ENCODE peak calls at places on chromosomes 12 and 14, in five cellular contexts. P is neuronal stem cell, D is H1, J is H9, U is mesenchymal stem cell. E is an unnamed sample.

GRCh38 chr14:93953263-93953662 is 23.1 kb downstream of the ASB2 start:
- DNase-seq in P (no peak), D (peak), J (peak), U (no peak), E (no peak)

GRCh38 chr12:581746-582145 is 81.5 kb downstream of the NINJ2 start:
- DNase-seq in P (no peak), D (no peak), J (no peak), U (no peak), E (no peak)

GRCh38 chr12:79233341-79233761 is 368.8 kb downstream of the SYT1 start:
- DNase-seq in P (no peak), D (no peak), J (no peak), U (no peak), E (no peak)

GRCh38 chr12:84166812-84167211 is 745.8 kb downstream of the SLC6A15 start:
- DNase-seq in P (no peak), D (no peak), J (no peak), U (no peak), E (no peak)

GRCh38 chr12:78560633-78561032 is 303.9 kb upstream of the SYT1 start:
- DNase-seq in P (no peak), D (no peak), J (no peak), U (no peak), E (no peak)

GRCh38 chr12:57899010-57899662 is 42.2 kb upstream of the ATP23 start:
- DNase-seq in P (no peak), D (no peak), J (no peak), U (peak), E (no peak)

GRCh38 chr12:131732996-131733615 is 22.2 kb downstream of the SFSWAP start:
- DNase-seq in P (no peak), D (no peak), J (no peak), U (no peak), E (no peak)

GRCh38 chr14:58560208-58560607 is 77.6 kb upstream of the DACT1 start:
- DNase-seq in P (no peak), D (no peak), J (no peak), U (peak), E (no peak)

GRCh38 chr14:103512701-103513611 is 9.7 kb downstream of the CKB start:
- DNase-seq in P (no peak), D (no peak), J (no peak), U (no peak), E (no peak)

GRCh38 chr12:124508323-124509096 is 58.9 kb downstream of the NCOR2 start:
- DNase-seq in P (no peak), D (no peak), J (no peak), U (peak), E (no peak)

GRCh38 chr14:104284107-104284592 is 145.8 kb downstream of the KIF26A start:
- DNase-seq in P (no peak), D (no peak), J (peak), U (no peak), E (no peak)

GRCh38 chr14:96739511-96739910 is 57.7 kb upstream of the VRK1 start:
- DNase-seq in P (no peak), D (no peak), J (no peak), U (no peak), E (no peak)

GRCh38 chr12:34406228-34406995 is 384.1 kb downstream of the ALG10 start:
- DNase-seq in P (no peak), D (no peak), J (peak), U (no peak), E (no peak)

DNA sequence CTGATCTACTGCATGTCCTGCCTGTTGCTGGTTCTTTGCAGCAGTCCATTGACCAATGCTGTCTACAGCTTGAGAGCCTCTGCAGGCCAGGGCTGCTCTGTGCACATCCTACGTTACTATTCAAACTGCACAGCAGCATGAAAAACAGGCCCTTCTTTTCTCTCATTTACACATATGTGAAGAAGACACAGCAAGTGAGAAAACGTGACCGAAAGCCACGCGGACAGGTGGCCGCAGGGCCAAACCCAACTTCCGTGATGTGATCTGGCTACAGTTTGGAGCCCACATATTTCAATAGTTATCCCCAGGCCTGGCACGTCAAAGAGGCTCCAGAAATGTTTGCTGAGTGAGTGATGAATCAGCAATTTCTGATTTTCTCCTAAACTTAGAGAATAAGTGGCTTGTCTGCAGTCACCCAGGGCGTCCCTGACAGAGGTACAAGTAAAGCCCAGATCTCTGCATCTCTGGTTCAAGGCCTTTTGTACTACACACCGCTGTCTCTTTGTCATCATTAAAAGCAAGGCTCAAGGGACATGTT is 17.9 kb upstream of the TCL1B start:
- DNase-seq in P (no peak), D (no peak), J (no peak), U (no peak), E (no peak)
- H2BK12ac ChIP-seq in P (no peak), D (no peak), J (no peak), U (no peak), E (no peak)

GRCh38 chr14:91885113-91885712 is 17.9 kb upstream of the TC2N start:
- DNase-seq in P (no peak), D (no peak), J (no peak), U (no peak), E (no peak)

GRCh38 chr14:91883770-91884169 is 16.4 kb upstream of the TC2N start:
- DNase-seq in P (no peak), D (no peak), J (no peak), U (no peak), E (no peak)

GRCh38 chr14:91882369-91882768 is 15.0 kb upstream of the TC2N start:
- DNase-seq in P (no peak), D (no peak), J (no peak), U (no peak), E (no peak)

GRCh38 chr14:91884664-91885063 is 17.3 kb upstream of the TC2N start:
- DNase-seq in P (no peak), D (no peak), J (no peak), U (no peak), E (no peak)

GRCh38 chr14:91882776-91883175 is 15.4 kb upstream of the TC2N start:
- DNase-seq in P (no peak), D (no peak), J (no peak), U (no peak), E (no peak)
- H3K27ac ChIP-seq in P (no peak), D (no peak), J (no peak), U (no peak), E (no peak)

GRCh38 chr12:53752192-53752601 is 418 bp upstream of the CISTR start:
- DNase-seq in P (no peak), D (no peak), J (no peak), U (no peak), E (no peak)

GRCh38 chr12:53750812-53751335 is 905 bp downstream of the CISTR start:
- DNase-seq in P (no peak), D (peak), J (no peak), U (peak), E (no peak)

GRCh38 chr12:53748072-53748840 is 3.5 kb downstream of the CISTR start:
- DNase-seq in P (no peak), D (peak), J (no peak), U (no peak), E (no peak)

GRCh38 chr12:53751336-53752191 is at the start of gene CISTR:
- DNase-seq in P (peak), D (peak), J (peak), U (peak), E (peak)

GRCh38 chr12:53749986-53750811 is 1.6 kb downstream of the CISTR start:
- DNase-seq in P (no peak), D (no peak), J (no peak), U (no peak), E (no peak)
- H2BK12ac ChIP-seq in P (peak), D (peak), J (no peak), U (no peak), E (no peak)

GRCh38 chr12:26938660-26939185 is 453 bp downstream of the FGFR1OP2 start:
- DNase-seq in P (no peak), D (no peak), J (no peak), U (no peak), E (peak)

GRCh38 chr12:26940820-26941219 is 2.5 kb downstream of the FGFR1OP2 start:
- DNase-seq in P (no peak), D (no peak), J (no peak), U (peak), E (no peak)

GRCh38 chr12:26939953-26940352 is 1.7 kb downstream of the FGFR1OP2 start:
- DNase-seq in P (no peak), D (no peak), J (no peak), U (no peak), E (no peak)

GRCh38 chr12:26937863-26938659 is at the start of the genes FGFR1OP2 and INTS13:
- DNase-seq in P (peak), D (peak), J (peak), U (peak), E (peak)

DNA sequence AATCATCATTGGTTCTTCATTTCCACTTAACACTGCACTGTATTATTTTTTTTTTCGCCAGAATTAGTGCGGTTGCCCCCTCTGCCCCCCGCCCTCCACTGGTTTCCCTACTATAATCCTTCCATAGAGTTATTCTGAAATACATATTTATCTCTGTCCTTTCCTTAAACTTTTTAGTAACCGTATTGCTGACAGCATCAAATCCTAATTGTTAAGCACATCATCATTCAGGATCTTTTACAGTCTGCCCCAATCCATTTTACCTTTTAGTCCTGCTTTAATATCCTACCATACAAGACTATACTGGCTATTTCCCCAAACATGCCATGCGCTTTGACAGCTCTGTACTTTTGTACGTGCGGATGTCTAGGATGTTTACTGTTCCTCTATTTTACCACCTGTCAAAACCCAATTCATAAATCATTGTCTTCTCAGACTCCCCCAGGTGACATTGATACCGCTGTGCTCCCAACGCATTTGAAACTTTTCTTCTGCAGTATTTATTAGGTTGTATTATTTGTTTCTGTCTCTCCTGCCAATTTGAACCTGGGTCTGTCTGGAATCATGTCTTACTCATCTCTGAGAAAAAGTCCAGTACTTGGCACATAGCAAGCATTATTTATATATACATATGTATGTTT is 1.0 kb downstream of the FGFR1OP2 start:
- DNase-seq in P (no peak), D (no peak), J (no peak), U (peak), E (peak)
- H3K27ac ChIP-seq in P (no peak), D (no peak), J (no peak), U (peak), E (no peak)

GRCh38 chr12:55755246-55755645 is 12.3 kb downstream of the GDF11 start:
- DNase-seq in P (no peak), D (no peak), J (no peak), U (no peak), E (no peak)
- H2BK12ac ChIP-seq in P (no peak), D (no peak), J (no peak), U (no peak), E (no peak)

E was measured in trophoblast cell.